ENCODE peak calls at places on chromosomes 12 and 14, in eight cellular contexts. S is pancreas, Z is fibroblast of lung, A is AG04450, H is cardiac muscle cell, Y is fibroblast of mammary gland, D is mucosa of descending colon, U is tibial artery. Q is an unnamed sample.

GRCh38 chr14:80798211-80798610 is 143.3 kb downstream of the CEP128 start:
- DNase-seq in H (no peak), Y (no peak), S (no peak), D (no peak), Z (no peak), A (no peak), U (no peak), Q (no peak)

GRCh38 chr14:33475623-33476022 is 475.3 kb downstream of the EGLN3 start:
- DNase-seq in Y (peak), S (no peak), D (no peak), Z (peak), U (peak), H (peak), A (no peak), Q (peak)

GRCh38 chr12:126784328-126784921 is 1482.5 kb upstream of the TMEM132C start:
- DNase-seq in S (peak), D (no peak), U (no peak), Z (peak), Y (peak), A (no peak), H (peak), Q (peak)

GRCh38 chr14:52111583-52111982 is 42.7 kb upstream of the NID2 start:
- DNase-seq in U (no peak), H (no peak), Z (peak), Y (peak), S (no peak), A (no peak), D (no peak), Q (no peak)

GRCh38 chr14:69483765-69484443 is 624 bp upstream of the PLEKHD1 start:
- DNase-seq in A (no peak), Y (no peak), U (no peak), S (no peak), D (no peak), Z (peak), H (peak), Q (no peak)

GRCh38 chr12:132089407-132089910 is 54.7 kb downstream of the DDX51 start:
- DNase-seq in D (no peak), S (no peak), A (no peak), Z (no peak), H (no peak), U (no peak), Y (peak), Q (no peak)

GRCh38 chr14:37413504-37414003 is 181.5 kb downstream of the FOXA1 start:
- DNase-seq in D (no peak), Z (no peak), U (no peak), H (no peak), S (no peak), A (no peak), Y (no peak), Q (no peak)

GRCh38 chr12:94056419-94057158 is 91.8 kb upstream of the PLXNC1 start:
- DNase-seq in Z (no peak), Y (no peak), D (no peak), A (no peak), H (no peak), U (no peak), S (no peak), Q (no peak)

GRCh38 chr14:50001999-50002925 is 109.4 kb downstream of the ARF6 start:
- DNase-seq in H (no peak), Y (no peak), Z (no peak), U (peak), A (no peak), S (peak), D (peak), Q (peak)

GRCh38 chr12:46153267-46153872 is 115.5 kb downstream of the SLC38A1 start:
- DNase-seq in H (peak), Z (peak), Y (peak), S (no peak), U (no peak), D (no peak), A (no peak), Q (peak)

GRCh38 chr14:104108570-104109060 is 23.1 kb downstream of the ASPG start:
- DNase-seq in U (no peak), Y (no peak), H (no peak), A (no peak), D (peak), S (no peak), Z (no peak), Q (no peak)

GRCh38 chr12:127873306-127873705 is 393.7 kb upstream of the TMEM132C start:
- DNase-seq in Z (no peak), U (no peak), Y (no peak), S (no peak), A (no peak), D (no peak), H (no peak), Q (no peak)

GRCh38 chr12:11695321-11695720 is 45.8 kb downstream of the ETV6 start:
- DNase-seq in H (no peak), Y (peak), S (peak), Z (peak), D (no peak), U (peak), A (no peak), Q (peak)

GRCh38 chr12:97313471-97314190 is 149.0 kb upstream of the RMST start:
- DNase-seq in D (no peak), H (no peak), Z (peak), S (no peak), U (no peak), A (no peak), Y (no peak), Q (no peak)

GRCh38 chr14:54565236-54566151 is 1.4 kb upstream of the SAMD4A start:
- DNase-seq in U (peak), Y (peak), D (peak), S (peak), Z (peak), A (peak), H (peak), Q (peak)

GRCh38 chr14:99273724-99274345 is 1.8 kb upstream of the BCL11B start:
- DNase-seq in Z (peak), H (no peak), S (no peak), D (peak), A (no peak), U (no peak), Y (no peak), Q (no peak)

GRCh38 chr12:28611501-28611900 is 421.2 kb downstream of the CCDC91 start:
- DNase-seq in S (no peak), Z (no peak), Y (no peak), H (no peak), D (no peak), U (no peak), A (no peak), Q (no peak)

GRCh38 chr14:94009767-94010166 is 12.7 kb downstream of the CCDC197 start:
- DNase-seq in S (no peak), H (no peak), D (no peak), Y (peak), A (peak), U (no peak), Z (peak), Q (peak)

GRCh38 chr14:77181603-77182437 is at the start of gene TMEM63C:
- DNase-seq in S (peak), A (no peak), U (no peak), Y (no peak), H (peak), D (peak), Z (peak), Q (no peak)

GRCh38 chr12:56119361-56119796 is 1.3 kb downstream of the ZC3H10 start:
- DNase-seq in S (peak), U (peak), Z (peak), H (peak), D (peak), Y (peak), A (peak), Q (peak)

GRCh38 chr14:59585891-59586554 is 9.4 kb upstream of the CCDC175 start:
- DNase-seq in A (no peak), D (no peak), H (no peak), U (no peak), S (no peak), Z (peak), Y (no peak), Q (peak)

GRCh38 chr12:104352106-104352713 is 48.7 kb downstream of the EID3 start:
- DNase-seq in Z (peak), A (no peak), Y (peak), S (no peak), H (no peak), U (no peak), D (no peak), Q (no peak)

GRCh38 chr12:104576980-104577925 is 120.5 kb downstream of the CHST11 start:
- DNase-seq in D (no peak), H (no peak), A (peak), U (no peak), Z (peak), S (no peak), Y (peak), Q (no peak)

GRCh38 chr12:9910716-9911421 is 21.3 kb downstream of the CLEC2A start:
- DNase-seq in D (no peak), H (no peak), Y (peak), Z (no peak), A (no peak), U (no peak), S (no peak), Q (no peak)

GRCh38 chr14:92848941-92849340 is 54.8 kb downstream of the GOLGA5 start:
- DNase-seq in U (no peak), Y (no peak), A (no peak), Z (no peak), H (no peak), D (no peak), S (peak), Q (no peak)
- H3K4me3 ChIP-seq in U (no peak), Y (no peak), A (no peak), Z (no peak), H (no peak), D (no peak), S (no peak), Q (no peak)

DNA sequence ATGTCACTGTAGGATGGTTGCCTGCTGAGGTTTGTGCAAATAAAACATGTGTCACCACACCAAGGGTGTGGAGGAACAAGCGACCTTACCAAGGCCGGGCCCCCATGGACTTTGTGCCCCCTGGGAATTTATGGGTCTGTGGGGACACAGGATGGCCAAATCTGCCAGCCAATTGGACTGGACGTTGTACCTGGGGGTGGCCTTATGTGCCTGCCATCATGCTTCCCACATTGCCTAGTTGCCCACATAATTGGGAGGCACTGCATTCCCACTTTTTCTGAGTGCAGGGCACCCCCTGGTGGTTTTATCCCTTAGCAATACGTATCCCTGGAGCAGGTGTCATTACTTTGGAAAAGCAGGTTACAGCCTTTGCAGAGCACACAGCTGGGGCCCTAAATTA is 92.6 kb upstream of the TMPO start:
- DNase-seq in D (peak), U (no peak), H (peak), Y (peak), S (no peak), A (no peak), Z (no peak), Q (no peak)
- TF ChIP-seq CTCF in D (no peak), U (no peak), H (peak), Y (peak), S (no peak), A (peak), Z (peak), Q (no peak)

DNA sequence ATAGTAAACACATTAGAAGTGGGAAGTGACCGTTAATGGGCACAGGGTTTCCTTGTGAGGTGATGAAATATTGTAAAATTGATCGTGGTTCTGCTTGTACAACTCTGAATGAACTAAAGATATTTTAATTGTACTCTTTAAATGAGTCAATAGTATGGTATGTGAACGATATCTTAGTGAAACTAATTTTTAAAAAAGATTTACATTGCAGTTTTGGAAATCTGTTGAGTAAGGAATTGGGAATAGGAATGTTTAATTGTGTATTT is 1.7 kb downstream of the ZNF410 start:
- DNase-seq in A (no peak), D (no peak), U (no peak), Y (peak), H (no peak), Z (peak), S (no peak), Q (no peak)
- H3K4me3 ChIP-seq in A (peak), D (no peak), U (no peak), Y (peak), H (peak), Z (peak), S (no peak), Q (peak)

DNA sequence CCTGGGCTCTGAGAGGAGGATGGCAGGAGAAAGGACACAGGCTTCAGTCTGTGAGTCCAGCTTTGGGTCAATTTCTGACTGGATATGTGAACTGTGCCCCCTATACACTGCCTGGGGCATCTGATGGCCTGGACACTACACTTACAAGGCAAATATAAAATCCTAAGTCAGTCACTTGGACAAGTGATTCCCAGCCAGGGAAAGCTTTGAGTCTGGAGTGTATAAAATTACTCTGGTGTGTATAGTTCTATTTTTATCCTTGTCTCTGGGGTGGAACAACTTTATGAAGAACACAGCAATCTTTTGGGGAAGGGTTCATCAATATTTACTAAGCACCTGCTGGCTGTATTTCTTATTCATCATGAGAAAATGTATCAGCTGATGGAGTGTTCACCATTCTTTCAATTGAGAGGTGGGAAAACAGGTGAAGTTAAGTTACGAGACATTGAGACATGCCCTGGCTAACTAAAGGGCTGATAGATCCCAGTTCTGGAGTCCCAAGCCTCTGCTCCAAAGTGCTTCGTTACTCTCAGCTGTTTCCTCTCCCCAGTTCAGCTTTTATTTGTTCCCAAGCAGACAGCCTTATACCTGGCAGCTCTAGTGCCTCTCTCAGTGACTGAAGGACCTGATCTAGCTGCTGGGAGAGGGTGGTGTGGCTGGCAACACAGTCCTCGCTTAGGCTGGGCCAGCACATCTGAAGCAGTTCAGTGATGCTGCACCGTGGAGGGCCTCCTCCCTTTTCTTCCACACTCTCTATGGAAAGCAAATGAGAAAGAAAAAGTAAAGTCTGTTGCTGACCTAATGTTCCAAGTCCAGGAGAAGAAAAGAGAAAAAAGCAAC is 30.9 kb downstream of the ZFYVE26 start:
- DNase-seq in A (no peak), D (no peak), S (no peak), U (no peak), H (no peak), Y (no peak), Z (no peak), Q (no peak)
- TF ChIP-seq CTCF in A (no peak), D (no peak), S (no peak), U (no peak), H (no peak), Y (no peak), Z (no peak), Q (no peak)

GRCh38 chr14:28777773-28778606 is 11.4 kb downstream of the FOXG1 start:
- DNase-seq in Z (no peak), S (no peak), D (no peak), Y (no peak), H (no peak), A (no peak), U (no peak), Q (no peak)
- H3K4me3 ChIP-seq in Z (no peak), S (no peak), D (no peak), Y (no peak), H (no peak), A (no peak), U (no peak), Q (peak)

Q was measured in astrocyte of the cerebellum.